ENCODE peak calls at places on chromosomes 7 and 10, in seven cellular contexts. W is spleen; B is neural crest cell; L is HuH-7.5; S is ureter; G is stimulated activated CD8-positive, alpha-beta memory T cell treated with anti-CD3 and anti-CD28 coated beads, Interleukin-4, amount 100 ng/mL, for 24 hours; J is RPMI8226. O is an unnamed sample.
A peak's percentile ranks its signal among the peaks of the same experiment; 100 is the strongest.

GRCh38 chr10:86178401-86179142 is 188.0 kb downstream of the GRID1 start:
- DNase-seq in L (peak; percentile 41), G (no peak), J (peak; percentile 51), W (peak; percentile 75), B (peak; percentile 43), S (no peak), O (peak; percentile 4)

GRCh38 chr7:142571581-142571980 is 177.7 kb upstream of the PRSS1 start:
- DNase-seq in S (no peak), G (no peak), B (no peak), W (no peak), L (no peak), J (no peak), O (no peak)

GRCh38 chr7:149329265-149329664 is 67.3 kb downstream of the ZNF783 start:
- DNase-seq in S (no peak), J (no peak), L (no peak), B (no peak), G (no peak), W (no peak), O (no peak)

GRCh38 chr7:131306777-131307176 is 20.9 kb upstream of the MKLN1 start:
- DNase-seq in W (no peak), J (no peak), L (no peak), S (no peak), G (no peak), B (no peak), O (no peak)

GRCh38 chr10:1492641-1493040 is 244.7 kb downstream of the ADARB2 start:
- DNase-seq in L (no peak), W (no peak), J (no peak), B (no peak), S (no peak), G (no peak), O (no peak)

GRCh38 chr10:15440204-15440711 is 69.2 kb upstream of the FAM171A1 start:
- DNase-seq in L (no peak), J (no peak), G (no peak), S (no peak), W (no peak), B (no peak), O (no peak)

GRCh38 chr10:88456730-88457129 is 126.4 kb downstream of the RNLS start:
- DNase-seq in S (no peak), G (no peak), J (no peak), L (no peak), W (no peak), B (no peak), O (peak; percentile 88)

GRCh38 chr7:81594767-81595166 is 175.1 kb downstream of the HGF start:
- DNase-seq in S (no peak), J (no peak), L (no peak), G (no peak), W (no peak), B (no peak), O (peak; percentile 64)

GRCh38 chr7:91424372-91424771 is 160.1 kb downstream of the FZD1 start:
- DNase-seq in J (no peak), W (no peak), B (no peak), G (no peak), S (no peak), L (no peak), O (no peak)

GRCh38 chr7:55205124-55205955 is 159.8 kb upstream of the LANCL2 start:
- DNase-seq in S (no peak), J (no peak), W (no peak), L (no peak), G (no peak), B (no peak), O (no peak)

GRCh38 chr7:108114117-108114841 is 15.9 kb downstream of the LAMB4 start:
- DNase-seq in J (peak; percentile 76), B (no peak), G (no peak), L (no peak), W (no peak), S (no peak), O (no peak)

GRCh38 chr10:132185601-132186487 is 904 bp upstream of the DPYSL4 start:
- DNase-seq in G (peak; percentile 22), S (peak; percentile 63), B (no peak), L (no peak), W (no peak), J (no peak), O (peak; percentile 8)

GRCh38 chr7:76074306-76074971 is 26.5 kb downstream of the MDH2 start:
- DNase-seq in B (no peak), W (no peak), S (no peak), G (no peak), L (no peak), J (no peak), O (no peak)

GRCh38 chr7:1523208-1523607 is 7.3 kb upstream of the MAFK start:
- DNase-seq in G (no peak), B (no peak), S (no peak), L (no peak), W (no peak), J (peak; percentile 37), O (no peak)

GRCh38 chr10:13759167-13759566 is 172.4 kb downstream of the PRPF18 start:
- DNase-seq in G (no peak), L (no peak), S (no peak), B (no peak), W (no peak), J (no peak), O (peak; percentile 45)

GRCh38 chr10:34549953-34550352 is 265.1 kb downstream of the PARD3 start:
- DNase-seq in G (no peak), B (no peak), W (no peak), L (no peak), J (no peak), S (no peak), O (no peak)

GRCh38 chr7:77199008-77199966 is at the start of gene FGL2:
- DNase-seq in S (peak; percentile 74), G (no peak), J (no peak), L (no peak), W (peak; percentile 85), B (no peak), O (peak; percentile 52)

GRCh38 chr7:22823142-22823497 is 471 bp upstream of the TOMM7 start:
- DNase-seq in L (no peak), S (no peak), G (no peak), B (no peak), W (no peak), J (no peak), O (no peak)

GRCh38 chr7:105689093-105689819 is 108.0 kb upstream of the EFCAB10 start:
- DNase-seq in B (peak; percentile 3), W (no peak), J (no peak), S (no peak), L (no peak), G (no peak), O (no peak)

GRCh38 chr10:6595499-6595898 is 15.4 kb upstream of the PRKCQ start:
- DNase-seq in W (no peak), L (no peak), J (no peak), B (no peak), G (no peak), S (no peak), O (no peak)

GRCh38 chr7:36942062-36942461 is 217.8 kb upstream of the AOAH start:
- DNase-seq in J (no peak), B (no peak), G (no peak), L (no peak), W (no peak), S (no peak), O (no peak)

GRCh38 chr7:50650057-50650664 is 85.0 kb upstream of the DDC start:
- DNase-seq in G (no peak), S (no peak), W (no peak), B (no peak), L (no peak), J (no peak), O (no peak)

GRCh38 chr10:128563387-128563786 is 437.2 kb upstream of the MKI67 start:
- DNase-seq in G (no peak), W (no peak), B (no peak), J (no peak), S (peak; percentile 31), L (no peak), O (no peak)

GRCh38 chr10:130021373-130021950 is 57.4 kb upstream of the EBF3 start:
- DNase-seq in W (no peak), L (no peak), J (no peak), B (no peak), G (no peak), S (no peak), O (peak; percentile 96)

GRCh38 chr7:45920543-45921380 is at the start of gene IGFBP3:
- DNase-seq in J (peak; percentile 86), B (peak; percentile 38), G (no peak), W (no peak), S (no peak), L (peak; percentile 44), O (peak; percentile 81)